ENCODE peak calls at places on chromosomes 1 and 21, in eight cellular contexts. Q, H, K, G, X, F, D and J are unnamed samples.

GRCh38 chr1:52549267-52549666 is 3.6 kb downstream of the TUT4 start:
- DNase-seq in Q (no peak), H (no peak), K (no peak), G (no peak), X (no peak), F (no peak), D (no peak), J (no peak)

GRCh38 chr1:15937146-15937545 is 38.8 kb downstream of the ZBTB17 start:
- DNase-seq in Q (no peak), H (peak), K (no peak), G (no peak), X (no peak), F (no peak), D (no peak), J (no peak)

GRCh38 chr1:230863449-230863848 is 4.9 kb downstream of the C1orf198 start:
- DNase-seq in Q (no peak), H (no peak), K (no peak), G (no peak), X (no peak), F (peak), D (peak), J (no peak)

GRCh38 chr1:231606712-231607111 is 19.9 kb upstream of the DISC1 start:
- DNase-seq in Q (no peak), H (no peak), K (no peak), G (no peak), X (no peak), F (peak), D (no peak), J (no peak)

GRCh38 chr1:147539122-147539575 is 2.2 kb upstream of the BCL9 start:
- DNase-seq in Q (peak), H (no peak), K (no peak), G (no peak), X (peak), F (no peak), D (no peak), J (peak)

GRCh38 chr1:31977361-31978131 is 36.1 kb upstream of the KHDRBS1 start:
- DNase-seq in Q (no peak), H (peak), K (no peak), G (no peak), X (peak), F (peak), D (no peak), J (no peak)

GRCh38 chr1:227016990-227017389 is 76.9 kb downstream of the COQ8A start:
- DNase-seq in Q (no peak), H (no peak), K (no peak), G (no peak), X (no peak), F (no peak), D (no peak), J (no peak)

GRCh38 chr1:174008979-174009378 is 13.2 kb downstream of the RC3H1 start:
- DNase-seq in Q (no peak), H (no peak), K (no peak), G (no peak), X (no peak), F (no peak), D (no peak), J (no peak)

GRCh38 chr1:231934797-231935196 is 308.2 kb downstream of the DISC1 start:
- DNase-seq in Q (no peak), H (no peak), K (no peak), G (no peak), X (no peak), F (no peak), D (no peak), J (no peak)

GRCh38 chr1:147892731-147893214 is 9.8 kb upstream of the GJA8 start:
- DNase-seq in Q (no peak), H (peak), K (no peak), G (peak), X (peak), F (peak), D (no peak), J (no peak)

GRCh38 chr1:175933801-175934200 is 190.4 kb upstream of the TNR start:
- DNase-seq in Q (no peak), H (no peak), K (no peak), G (no peak), X (no peak), F (peak), D (no peak), J (no peak)

GRCh38 chr1:193125369-193125768 is 3.5 kb downstream of the CDC73 start:
- DNase-seq in Q (no peak), H (no peak), K (no peak), G (no peak), X (no peak), F (no peak), D (no peak), J (no peak)

GRCh38 chr1:84121360-84121759 is 22.7 kb upstream of the PRKACB start:
- DNase-seq in Q (no peak), H (no peak), K (no peak), G (no peak), X (no peak), F (no peak), D (no peak), J (no peak)

GRCh38 chr1:8727809-8728213 is 89.6 kb downstream of the RERE start:
- DNase-seq in Q (no peak), H (peak), K (no peak), G (no peak), X (peak), F (no peak), D (no peak), J (no peak)

GRCh38 chr1:53959664-53960250 is 13.6 kb downstream of the LRRC42 start:
- DNase-seq in Q (no peak), H (peak), K (no peak), G (no peak), X (peak), F (peak), D (no peak), J (peak)

GRCh38 chr21:43884012-43884860 is 19.2 kb downstream of the AGPAT3 start:
- DNase-seq in Q (no peak), H (peak), K (peak), G (no peak), X (peak), F (peak), D (peak), J (no peak)

GRCh38 chr21:26909972-26910371 is 56.9 kb downstream of the ADAMTS5 start:
- DNase-seq in Q (no peak), H (no peak), K (no peak), G (peak), X (peak), F (peak), D (no peak), J (no peak)

GRCh38 chr1:98112631-98113030 is 191.8 kb upstream of the DPYD start:
- DNase-seq in Q (no peak), H (no peak), K (no peak), G (no peak), X (no peak), F (no peak), D (no peak), J (no peak)

GRCh38 chr1:234231061-234231892 is 142.0 kb upstream of the COA6 start:
- DNase-seq in Q (no peak), H (peak), K (no peak), G (no peak), X (no peak), F (peak), D (no peak), J (no peak)
- TF ChIP-seq CTCF in Q (peak), H (no peak), K (no peak), G (no peak), X (peak), F (peak), D (no peak), J (no peak)

GRCh38 chr1:171841050-171841910 is at the start of gene DNM3:
- DNase-seq in Q (peak), H (peak), K (peak), G (peak), X (peak), F (peak), D (peak), J (peak)
- TF ChIP-seq CTCF in Q (no peak), H (no peak), K (no peak), G (no peak), X (no peak), F (no peak), D (no peak), J (no peak)

DNA sequence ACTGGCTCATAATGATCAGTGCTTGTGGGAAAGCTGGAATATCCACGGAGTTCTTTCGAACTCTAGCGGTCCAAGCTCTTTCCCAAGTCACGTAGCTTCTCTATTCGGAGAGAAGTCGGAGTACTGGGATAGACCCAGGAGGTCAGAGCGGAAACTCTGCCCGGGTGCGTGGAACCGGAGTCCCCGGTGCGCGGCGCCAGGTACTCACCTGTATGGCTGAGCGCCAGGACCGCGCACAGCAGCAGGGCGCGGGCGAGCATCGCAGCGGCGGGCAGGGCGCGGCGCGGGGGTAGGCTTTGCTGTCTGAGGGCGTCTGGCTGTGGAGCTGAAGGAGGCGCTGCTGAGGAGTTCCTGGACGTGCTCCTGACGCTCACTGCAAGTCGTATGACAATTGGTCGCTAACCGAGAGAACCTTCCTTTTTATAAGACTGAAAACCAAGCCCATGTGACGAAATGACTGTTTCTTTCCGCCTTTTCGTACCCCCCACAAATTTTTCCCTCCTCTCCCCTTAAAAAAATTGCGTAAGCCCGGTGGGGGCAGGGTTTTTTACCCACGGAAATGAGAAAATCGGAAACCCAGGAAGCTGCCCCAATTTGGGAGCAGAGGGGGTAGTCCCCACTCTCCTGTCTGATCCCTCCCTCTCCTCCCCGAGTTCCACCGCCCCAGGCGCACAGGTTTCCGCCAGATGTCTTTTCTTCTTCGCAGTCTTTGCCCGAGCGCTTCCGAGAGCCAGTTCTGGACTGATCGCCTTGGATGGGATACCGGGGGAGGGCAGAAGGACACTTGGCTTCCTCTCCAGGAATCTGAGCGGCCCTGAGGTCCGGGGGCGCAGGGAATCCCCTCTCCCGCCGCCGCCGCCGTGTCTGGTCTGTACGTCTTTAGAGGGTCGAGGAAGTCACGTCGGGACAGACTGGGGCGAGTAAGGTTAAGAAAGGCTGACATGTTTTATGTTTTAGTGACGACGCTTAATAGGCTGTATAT is at the start of gene PTGS2:
- DNase-seq in Q (peak), H (peak), K (peak), G (peak), X (peak), F (peak), D (peak), J (peak)
- TF ChIP-seq CTCF in Q (peak), H (peak), K (no peak), G (peak), X (peak), F (peak), D (peak), J (peak)

GRCh38 chr1:3111616-3112021 is 42.6 kb downstream of the PRDM16 start:
- DNase-seq in Q (no peak), H (no peak), K (no peak), G (no peak), X (no peak), F (no peak), D (no peak), J (no peak)
- TF ChIP-seq CTCF in Q (no peak), H (no peak), K (no peak), G (no peak), X (no peak), F (no peak), D (no peak), J (no peak)

GRCh38 chr1:214548988-214549387 is 2.4 kb downstream of the PTPN14 start:
- DNase-seq in Q (no peak), H (no peak), K (no peak), G (no peak), X (peak), F (no peak), D (no peak), J (peak)

GRCh38 chr1:214549604-214550338 is 1.6 kb downstream of the PTPN14 start:
- DNase-seq in Q (no peak), H (no peak), K (no peak), G (no peak), X (peak), F (peak), D (no peak), J (no peak)

GRCh38 chr1:214551052-214551435 is 358 bp downstream of the PTPN14 start:
- DNase-seq in Q (no peak), H (peak), K (peak), G (peak), X (no peak), F (peak), D (peak), J (peak)

GRCh38 chr1:214551436-214552173 is at the start of gene PTPN14:
- DNase-seq in Q (peak), H (peak), K (peak), G (peak), X (peak), F (peak), D (peak), J (peak)

GRCh38 chr1:214550339-214551051 is 907 bp downstream of the PTPN14 start:
- DNase-seq in Q (no peak), H (no peak), K (no peak), G (peak), X (peak), F (peak), D (no peak), J (no peak)
- TF ChIP-seq CTCF in Q (peak), H (no peak), K (no peak), G (no peak), X (no peak), F (no peak), D (no peak), J (no peak)

GRCh38 chr1:234409328-234409727 is 36.1 kb downstream of the COA6 start:
- DNase-seq in Q (no peak), H (no peak), K (no peak), G (no peak), X (no peak), F (no peak), D (no peak), J (no peak)
- TF ChIP-seq CTCF in Q (no peak), H (no peak), K (no peak), G (no peak), X (peak), F (peak), D (no peak), J (no peak)

GRCh38 chr1:33369081-33369480 is 48.2 kb upstream of the A3GALT2 start:
- DNase-seq in Q (no peak), H (no peak), K (no peak), G (no peak), X (no peak), F (no peak), D (no peak), J (no peak)
- TF ChIP-seq CTCF in Q (no peak), H (no peak), K (no peak), G (no peak), X (no peak), F (no peak), D (no peak), J (no peak)

DNA sequence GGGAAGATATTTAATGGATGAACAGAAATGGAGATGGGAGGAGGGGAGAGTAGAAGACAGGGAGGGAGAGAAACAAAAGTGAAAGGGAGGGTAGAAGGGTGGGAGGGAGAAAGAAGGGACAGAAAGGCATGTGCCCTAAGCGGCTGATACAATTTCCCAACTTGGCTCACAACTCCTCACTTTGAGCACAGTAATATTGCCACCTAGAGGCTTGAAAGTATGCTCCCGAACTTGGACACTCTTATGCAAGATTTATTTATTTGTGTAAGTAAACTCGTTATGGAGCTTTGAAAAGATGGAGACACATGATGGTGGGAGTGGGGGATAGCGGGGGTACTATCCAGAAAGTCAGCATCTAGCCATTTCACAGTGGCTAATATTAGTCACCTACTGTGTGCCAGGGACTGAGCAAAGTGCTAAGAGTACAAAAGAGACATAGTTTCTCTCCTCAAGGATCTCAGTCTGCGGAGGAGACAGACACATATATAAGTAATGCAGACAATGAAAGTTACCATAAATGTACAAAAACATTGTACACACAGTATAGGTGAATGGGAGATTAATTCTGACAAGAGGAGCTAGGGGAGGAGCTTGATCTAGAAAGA is 189.7 kb downstream of the SEC16B start:
- DNase-seq in Q (no peak), H (peak), K (no peak), G (no peak), X (peak), F (peak), D (no peak), J (peak)
- TF ChIP-seq CTCF in Q (peak), H (peak), K (peak), G (peak), X (peak), F (peak), D (peak), J (peak)

GRCh38 chr1:23177438-23178380 is 9.1 kb upstream of the LUZP1 start:
- DNase-seq in Q (peak), H (peak), K (peak), G (peak), X (peak), F (peak), D (peak), J (peak)
- TF ChIP-seq CTCF in Q (peak), H (no peak), K (peak), G (no peak), X (peak), F (no peak), D (peak), J (no peak)